ENCODE peak calls at places on chromosomes 11 and 22, in seven cellular contexts. One of them, this sample, is unnamed.

GRCh38 chr22:42799462-42800405 is 57.3 kb downstream of the ARFGAP3 start:
- DNase-seq in activated CD8-positive, alpha-beta memory T cell treated with anti-CD3 and anti-CD28 coated beads, Interleukin-2, amount 50 U/mL, for 4 hours: no peak
- DNase-seq in activated gamma-delta T cell treated with Interleukin-2 at 50 U/mL for 16 hours: no peak
- DNase-seq in hepatic stellate cell: no peak
- DNase-seq in dorsolateral prefrontal cortex: no peak
- DNase-seq in pancreas: no peak
- DNase-seq in body of pancreas: no peak
- DNase-seq in this sample: no peak

GRCh38 chr11:123519055-123519796 is 89.2 kb downstream of the GRAMD1B start:
- DNase-seq in activated CD8-positive, alpha-beta memory T cell treated with anti-CD3 and anti-CD28 coated beads, Interleukin-2, amount 50 U/mL, for 4 hours: no peak
- DNase-seq in pancreas: no peak
- DNase-seq in hepatic stellate cell: peak; percentile 63
- DNase-seq in body of pancreas: no peak
- DNase-seq in activated gamma-delta T cell treated with Interleukin-2 at 50 U/mL for 16 hours: no peak
- DNase-seq in dorsolateral prefrontal cortex: peak; percentile 41
- DNase-seq in this sample: peak; percentile 24

GRCh38 chr11:294795-295194 is 4.5 kb downstream of the IFITM5 start:
- DNase-seq in body of pancreas: peak; percentile 22
- DNase-seq in activated gamma-delta T cell treated with Interleukin-2 at 50 U/mL for 16 hours: no peak
- DNase-seq in hepatic stellate cell: no peak
- DNase-seq in pancreas: peak; percentile 47
- DNase-seq in activated CD8-positive, alpha-beta memory T cell treated with anti-CD3 and anti-CD28 coated beads, Interleukin-2, amount 50 U/mL, for 4 hours: peak; percentile 14
- DNase-seq in dorsolateral prefrontal cortex: no peak
- DNase-seq in this sample: no peak

GRCh38 chr11:17553249-17553546 is 6.1 kb downstream of the OTOG start:
- DNase-seq in dorsolateral prefrontal cortex: no peak
- DNase-seq in activated gamma-delta T cell treated with Interleukin-2 at 50 U/mL for 16 hours: no peak
- DNase-seq in body of pancreas: no peak
- DNase-seq in hepatic stellate cell: no peak
- DNase-seq in activated CD8-positive, alpha-beta memory T cell treated with anti-CD3 and anti-CD28 coated beads, Interleukin-2, amount 50 U/mL, for 4 hours: no peak
- DNase-seq in pancreas: no peak
- DNase-seq in this sample: no peak

GRCh38 chr11:1293619-1294015 is 15.8 kb downstream of the TOLLIP start:
- DNase-seq in hepatic stellate cell: no peak
- DNase-seq in activated CD8-positive, alpha-beta memory T cell treated with anti-CD3 and anti-CD28 coated beads, Interleukin-2, amount 50 U/mL, for 4 hours: peak; percentile 15
- DNase-seq in dorsolateral prefrontal cortex: peak; percentile 25
- DNase-seq in pancreas: no peak
- DNase-seq in body of pancreas: peak; percentile 54
- DNase-seq in activated gamma-delta T cell treated with Interleukin-2 at 50 U/mL for 16 hours: no peak
- DNase-seq in this sample: no peak

GRCh38 chr22:31039393-31039792 is 41.7 kb upstream of the SMTN start:
- DNase-seq in activated gamma-delta T cell treated with Interleukin-2 at 50 U/mL for 16 hours: no peak
- DNase-seq in hepatic stellate cell: peak; percentile 36
- DNase-seq in dorsolateral prefrontal cortex: no peak
- DNase-seq in body of pancreas: peak; percentile 14
- DNase-seq in activated CD8-positive, alpha-beta memory T cell treated with anti-CD3 and anti-CD28 coated beads, Interleukin-2, amount 50 U/mL, for 4 hours: no peak
- DNase-seq in pancreas: no peak
- DNase-seq in this sample: no peak

GRCh38 chr11:75270896-75271415 is 30.4 kb downstream of the TPBGL start:
- DNase-seq in body of pancreas: no peak
- DNase-seq in activated gamma-delta T cell treated with Interleukin-2 at 50 U/mL for 16 hours: peak; percentile 19
- DNase-seq in dorsolateral prefrontal cortex: no peak
- DNase-seq in pancreas: no peak
- DNase-seq in hepatic stellate cell: peak; percentile 54
- DNase-seq in activated CD8-positive, alpha-beta memory T cell treated with anti-CD3 and anti-CD28 coated beads, Interleukin-2, amount 50 U/mL, for 4 hours: no peak
- DNase-seq in this sample: no peak

GRCh38 chr11:74749965-74750296 is 1.3 kb downstream of the RNF169 start:
- DNase-seq in dorsolateral prefrontal cortex: no peak
- DNase-seq in body of pancreas: no peak
- DNase-seq in activated CD8-positive, alpha-beta memory T cell treated with anti-CD3 and anti-CD28 coated beads, Interleukin-2, amount 50 U/mL, for 4 hours: no peak
- DNase-seq in pancreas: no peak
- DNase-seq in activated gamma-delta T cell treated with Interleukin-2 at 50 U/mL for 16 hours: no peak
- DNase-seq in hepatic stellate cell: no peak
- DNase-seq in this sample: no peak

GRCh38 chr11:131038597-131038996 is 122.3 kb upstream of the SNX19 start:
- DNase-seq in activated CD8-positive, alpha-beta memory T cell treated with anti-CD3 and anti-CD28 coated beads, Interleukin-2, amount 50 U/mL, for 4 hours: no peak
- DNase-seq in activated gamma-delta T cell treated with Interleukin-2 at 50 U/mL for 16 hours: no peak
- DNase-seq in body of pancreas: no peak
- DNase-seq in pancreas: no peak
- DNase-seq in hepatic stellate cell: peak; percentile 26
- DNase-seq in dorsolateral prefrontal cortex: no peak
- DNase-seq in this sample: no peak

GRCh38 chr11:76901144-76901543 is 40.4 kb downstream of the ACER3 start:
- DNase-seq in hepatic stellate cell: no peak
- DNase-seq in activated gamma-delta T cell treated with Interleukin-2 at 50 U/mL for 16 hours: no peak
- DNase-seq in pancreas: no peak
- DNase-seq in activated CD8-positive, alpha-beta memory T cell treated with anti-CD3 and anti-CD28 coated beads, Interleukin-2, amount 50 U/mL, for 4 hours: no peak
- DNase-seq in dorsolateral prefrontal cortex: no peak
- DNase-seq in body of pancreas: no peak
- DNase-seq in this sample: no peak

GRCh38 chr11:118104491-118104890 is 17.7 kb upstream of the SMIM35 start:
- DNase-seq in pancreas: no peak
- DNase-seq in hepatic stellate cell: no peak
- DNase-seq in activated gamma-delta T cell treated with Interleukin-2 at 50 U/mL for 16 hours: no peak
- DNase-seq in dorsolateral prefrontal cortex: no peak
- DNase-seq in body of pancreas: no peak
- DNase-seq in activated CD8-positive, alpha-beta memory T cell treated with anti-CD3 and anti-CD28 coated beads, Interleukin-2, amount 50 U/mL, for 4 hours: no peak
- DNase-seq in this sample: no peak

GRCh38 chr11:105164226-105164625 is 24.7 kb upstream of the CARD18 start:
- DNase-seq in pancreas: no peak
- DNase-seq in dorsolateral prefrontal cortex: no peak
- DNase-seq in body of pancreas: no peak
- DNase-seq in activated CD8-positive, alpha-beta memory T cell treated with anti-CD3 and anti-CD28 coated beads, Interleukin-2, amount 50 U/mL, for 4 hours: no peak
- DNase-seq in hepatic stellate cell: no peak
- DNase-seq in activated gamma-delta T cell treated with Interleukin-2 at 50 U/mL for 16 hours: no peak
- DNase-seq in this sample: no peak

GRCh38 chr11:5369793-5370192 is 13.8 kb upstream of the OR51M1 start:
- DNase-seq in body of pancreas: no peak
- DNase-seq in pancreas: no peak
- DNase-seq in hepatic stellate cell: peak; percentile 19
- DNase-seq in dorsolateral prefrontal cortex: no peak
- DNase-seq in activated CD8-positive, alpha-beta memory T cell treated with anti-CD3 and anti-CD28 coated beads, Interleukin-2, amount 50 U/mL, for 4 hours: no peak
- DNase-seq in activated gamma-delta T cell treated with Interleukin-2 at 50 U/mL for 16 hours: no peak
- DNase-seq in this sample: no peak

GRCh38 chr11:27420722-27421572 is 51.6 kb downstream of the LGR4 start:
- DNase-seq in pancreas: no peak
- DNase-seq in activated CD8-positive, alpha-beta memory T cell treated with anti-CD3 and anti-CD28 coated beads, Interleukin-2, amount 50 U/mL, for 4 hours: no peak
- DNase-seq in hepatic stellate cell: no peak
- DNase-seq in dorsolateral prefrontal cortex: no peak
- DNase-seq in activated gamma-delta T cell treated with Interleukin-2 at 50 U/mL for 16 hours: no peak
- DNase-seq in body of pancreas: no peak
- DNase-seq in this sample: no peak

GRCh38 chr11:74707602-74708510 is 23.4 kb downstream of the CHRDL2 start:
- DNase-seq in activated CD8-positive, alpha-beta memory T cell treated with anti-CD3 and anti-CD28 coated beads, Interleukin-2, amount 50 U/mL, for 4 hours: no peak
- DNase-seq in hepatic stellate cell: no peak
- DNase-seq in activated gamma-delta T cell treated with Interleukin-2 at 50 U/mL for 16 hours: no peak
- DNase-seq in body of pancreas: no peak
- DNase-seq in pancreas: no peak
- DNase-seq in dorsolateral prefrontal cortex: no peak
- DNase-seq in this sample: no peak

GRCh38 chr11:12695221-12695794 is 21.1 kb downstream of the TEAD1 start:
- DNase-seq in hepatic stellate cell: no peak
- DNase-seq in body of pancreas: no peak
- DNase-seq in activated gamma-delta T cell treated with Interleukin-2 at 50 U/mL for 16 hours: no peak
- DNase-seq in dorsolateral prefrontal cortex: no peak
- DNase-seq in pancreas: no peak
- DNase-seq in activated CD8-positive, alpha-beta memory T cell treated with anti-CD3 and anti-CD28 coated beads, Interleukin-2, amount 50 U/mL, for 4 hours: no peak
- DNase-seq in this sample: no peak

GRCh38 chr11:40280161-40281054 is 1179.0 kb downstream of the LRRC4C start:
- DNase-seq in pancreas: no peak
- DNase-seq in dorsolateral prefrontal cortex: no peak
- DNase-seq in body of pancreas: no peak
- DNase-seq in activated CD8-positive, alpha-beta memory T cell treated with anti-CD3 and anti-CD28 coated beads, Interleukin-2, amount 50 U/mL, for 4 hours: no peak
- DNase-seq in activated gamma-delta T cell treated with Interleukin-2 at 50 U/mL for 16 hours: no peak
- DNase-seq in hepatic stellate cell: no peak
- DNase-seq in this sample: no peak

GRCh38 chr11:78203184-78203583 is 14.5 kb downstream of the USP35 start:
- DNase-seq in body of pancreas: peak; percentile 3
- DNase-seq in dorsolateral prefrontal cortex: no peak
- DNase-seq in activated CD8-positive, alpha-beta memory T cell treated with anti-CD3 and anti-CD28 coated beads, Interleukin-2, amount 50 U/mL, for 4 hours: peak; percentile 30
- DNase-seq in activated gamma-delta T cell treated with Interleukin-2 at 50 U/mL for 16 hours: peak; percentile 46
- DNase-seq in hepatic stellate cell: no peak
- DNase-seq in pancreas: no peak
- DNase-seq in this sample: no peak

GRCh38 chr22:41507330-41508063 is 36.8 kb downstream of the POLR3H start:
- DNase-seq in body of pancreas: no peak
- DNase-seq in pancreas: no peak
- DNase-seq in dorsolateral prefrontal cortex: no peak
- DNase-seq in activated gamma-delta T cell treated with Interleukin-2 at 50 U/mL for 16 hours: no peak
- DNase-seq in activated CD8-positive, alpha-beta memory T cell treated with anti-CD3 and anti-CD28 coated beads, Interleukin-2, amount 50 U/mL, for 4 hours: no peak
- DNase-seq in hepatic stellate cell: no peak
- DNase-seq in this sample: no peak

GRCh38 chr11:91688672-91689071 is 535.9 kb upstream of the FAT3 start:
- DNase-seq in dorsolateral prefrontal cortex: no peak
- DNase-seq in activated CD8-positive, alpha-beta memory T cell treated with anti-CD3 and anti-CD28 coated beads, Interleukin-2, amount 50 U/mL, for 4 hours: no peak
- DNase-seq in body of pancreas: no peak
- DNase-seq in activated gamma-delta T cell treated with Interleukin-2 at 50 U/mL for 16 hours: no peak
- DNase-seq in hepatic stellate cell: no peak
- DNase-seq in pancreas: no peak
- DNase-seq in this sample: no peak

GRCh38 chr22:27108425-27109114 is 451.2 kb downstream of the MIAT start:
- DNase-seq in pancreas: peak; percentile 65
- DNase-seq in activated CD8-positive, alpha-beta memory T cell treated with anti-CD3 and anti-CD28 coated beads, Interleukin-2, amount 50 U/mL, for 4 hours: no peak
- DNase-seq in hepatic stellate cell: no peak
- DNase-seq in activated gamma-delta T cell treated with Interleukin-2 at 50 U/mL for 16 hours: no peak
- DNase-seq in body of pancreas: peak; percentile 63
- DNase-seq in dorsolateral prefrontal cortex: peak; percentile 33
- DNase-seq in this sample: no peak

GRCh38 chr11:61976813-61977475 is 9.5 kb upstream of the FTH1 start:
- DNase-seq in hepatic stellate cell: no peak
- DNase-seq in dorsolateral prefrontal cortex: no peak
- DNase-seq in activated gamma-delta T cell treated with Interleukin-2 at 50 U/mL for 16 hours: no peak
- DNase-seq in body of pancreas: no peak
- DNase-seq in activated CD8-positive, alpha-beta memory T cell treated with anti-CD3 and anti-CD28 coated beads, Interleukin-2, amount 50 U/mL, for 4 hours: no peak
- DNase-seq in pancreas: no peak
- DNase-seq in this sample: no peak

This sample was measured in NK-92 treated with Interleukin-12 subunit alpha and Interleukin-12 subunit beta, amount 100 ng/mL, for 24 hours.